ENCODE peak calls at places on chromosomes 13 and 19, in five cellular contexts. K, B, D, W and Z are unnamed samples.
A peak's percentile ranks its signal among the peaks of the same experiment; 100 is the strongest.

GRCh38 chr19:12840091-12841079 is 2.1 kb downstream of the MAST1 start:
- DNase-seq in K (no peak), B (peak; percentile 47), D (no peak), W (peak; percentile 89), Z (peak; percentile 49)

GRCh38 chr13:76711515-76712182 is 174.6 kb downstream of the KCTD12 start:
- DNase-seq in K (no peak), B (peak; percentile 94), D (peak; percentile 66), W (peak; percentile 70), Z (peak; percentile 28)

GRCh38 chr19:40136818-40137217 is 46.1 kb upstream of the ZNF780A start:
- DNase-seq in K (no peak), B (no peak), D (no peak), W (no peak), Z (no peak)

GRCh38 chr19:38841787-38842438 is 7.9 kb downstream of the HNRNPL start:
- DNase-seq in K (no peak), B (no peak), D (no peak), W (no peak), Z (no peak)

GRCh38 chr13:29472317-29472961 is 123.0 kb downstream of the SLC7A1 start:
- DNase-seq in K (no peak), B (peak; percentile 59), D (no peak), W (peak; percentile 72), Z (peak; percentile 81)

GRCh38 chr13:25001807-25002206 is 94.1 kb upstream of the PABPC3 start:
- DNase-seq in K (no peak), B (no peak), D (no peak), W (peak; percentile 53), Z (no peak)

GRCh38 chr13:71618154-71618553 is 248.8 kb downstream of the DACH1 start:
- DNase-seq in K (no peak), B (peak; percentile 43), D (no peak), W (no peak), Z (no peak)

GRCh38 chr19:9155591-9155990 is 15.4 kb downstream of the ZNF317 start:
- DNase-seq in K (no peak), B (no peak), D (no peak), W (no peak), Z (no peak)

GRCh38 chr19:57687363-57688010 is 5.7 kb downstream of the ZNF551 start:
- DNase-seq in K (no peak), B (no peak), D (no peak), W (no peak), Z (no peak)

GRCh38 chr19:51641648-51642047 is 5.0 kb downstream of the SIGLEC14 start:
- DNase-seq in K (no peak), B (no peak), D (no peak), W (no peak), Z (no peak)

GRCh38 chr19:54439174-54439851 is 9.7 kb upstream of the LENG8 start:
- DNase-seq in K (no peak), B (peak; percentile 34), D (no peak), W (peak; percentile 71), Z (peak; percentile 55)

GRCh38 chr13:99313473-99313872 is 6.3 kb upstream of the GPR183 start:
- DNase-seq in K (no peak), B (no peak), D (no peak), W (no peak), Z (no peak)

GRCh38 chr13:71865858-71866172 is 1.2 kb downstream of the DACH1 start:
- DNase-seq in K (no peak), B (peak; percentile 20), D (no peak), W (no peak), Z (peak; percentile 64)

GRCh38 chr19:4376991-4377781 is 23.2 kb downstream of the SH3GL1 start:
- DNase-seq in K (no peak), B (peak; percentile 40), D (no peak), W (peak; percentile 77), Z (no peak)

GRCh38 chr19:11767633-11768133 is 883 bp downstream of the ZNF441 start:
- DNase-seq in K (no peak), B (peak; percentile 32), D (peak; percentile 66), W (peak; percentile 14), Z (peak; percentile 53)

GRCh38 chr19:30227071-30227621 is 145.0 kb upstream of the ZNF536 start:
- DNase-seq in K (no peak), B (no peak), D (no peak), W (no peak), Z (no peak)

GRCh38 chr19:30645946-30646577 is 273.9 kb downstream of the ZNF536 start:
- DNase-seq in K (no peak), B (no peak), D (no peak), W (no peak), Z (no peak)

GRCh38 chr13:74747186-74747955 is 613.2 kb upstream of the KLF12 start:
- DNase-seq in K (no peak), B (no peak), D (no peak), W (peak; percentile 4), Z (no peak)

GRCh38 chr13:45472171-45472705 is 7.5 kb downstream of the COG3 start:
- DNase-seq in K (no peak), B (peak; percentile 14), D (no peak), W (peak; percentile 17), Z (no peak)

GRCh38 chr19:4396949-4397783 is 3.2 kb downstream of the SH3GL1 start:
- DNase-seq in K (no peak), B (no peak), D (no peak), W (no peak), Z (no peak)

GRCh38 chr19:35545855-35546381 is 492 bp downstream of the TMEM147 start:
- DNase-seq in K (no peak), B (peak; percentile 18), D (no peak), W (peak; percentile 46), Z (peak; percentile 46)

GRCh38 chr19:51480590-51480989 is 2.3 kb downstream of the CEACAM18 start:
- DNase-seq in K (no peak), B (no peak), D (no peak), W (no peak), Z (peak; percentile 63)

GRCh38 chr13:22278336-22278929 is 607.6 kb downstream of the FGF9 start:
- DNase-seq in K (no peak), B (no peak), D (no peak), W (no peak), Z (peak; percentile 62)

GRCh38 chr13:63209330-63210017 is 1793.8 kb upstream of the PCDH20 start:
- DNase-seq in K (no peak), B (peak; percentile 78), D (no peak), W (no peak), Z (no peak)

GRCh38 chr19:2145831-2146241 is 5.5 kb downstream of the AP3D1 start:
- DNase-seq in K (no peak), B (peak; percentile 34), D (no peak), W (no peak), Z (no peak)

GRCh38 chr19:55552620-55553019 is 7.3 kb upstream of the SBK3 start:
- DNase-seq in K (no peak), B (peak; percentile 96), D (no peak), W (peak; percentile 7), Z (no peak)

GRCh38 chr13:51177188-51177587 is 45.0 kb upstream of the FAM124A start:
- DNase-seq in K (no peak), B (no peak), D (no peak), W (no peak), Z (no peak)
- TF ChIP-seq CTCF in K (no peak), B (no peak), D (no peak), W (no peak), Z (no peak)

DNA sequence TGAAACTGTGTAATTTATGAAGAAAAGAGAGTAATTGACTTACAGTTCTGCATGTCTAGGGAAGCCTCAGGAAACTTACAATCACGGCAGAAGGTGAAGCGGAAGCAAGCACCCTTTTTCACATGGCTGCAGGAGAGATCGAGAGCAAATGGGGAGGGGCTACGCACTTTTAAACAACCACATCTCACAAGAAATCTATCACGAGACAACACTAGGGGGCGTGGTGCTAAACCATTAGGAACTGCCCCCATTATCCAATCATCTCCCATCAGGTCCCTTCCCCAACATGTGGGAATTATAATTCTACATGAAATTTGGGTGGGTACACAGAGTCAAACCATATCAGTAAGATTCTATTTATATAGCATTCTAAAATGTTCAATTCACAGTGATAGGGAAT is 114.8 kb upstream of the TRPC4 start:
- DNase-seq in K (no peak), B (no peak), D (no peak), W (peak; percentile 3), Z (peak; percentile 35)
- TF ChIP-seq CTCF in K (no peak), B (no peak), D (no peak), W (no peak), Z (peak; percentile 26)

GRCh38 chr13:20487927-20488326 is 37.7 kb downstream of the CRYL1 start:
- DNase-seq in K (no peak), B (no peak), D (no peak), W (no peak), Z (no peak)

GRCh38 chr13:20492036-20492435 is 33.6 kb downstream of the CRYL1 start:
- DNase-seq in K (no peak), B (peak; percentile 14), D (no peak), W (no peak), Z (no peak)

GRCh38 chr13:20492641-20493040 is 33.0 kb downstream of the CRYL1 start:
- DNase-seq in K (no peak), B (peak; percentile 45), D (no peak), W (peak; percentile 66), Z (peak; percentile 48)

GRCh38 chr13:20494656-20495055 is 31.0 kb downstream of the CRYL1 start:
- DNase-seq in K (no peak), B (no peak), D (no peak), W (no peak), Z (no peak)

GRCh38 chr13:20489185-20489820 is 36.4 kb downstream of the CRYL1 start:
- DNase-seq in K (no peak), B (no peak), D (no peak), W (no peak), Z (no peak)
- TF ChIP-seq CTCF in K (no peak), B (peak; percentile 32), D (no peak), W (peak; percentile 28), Z (no peak)

GRCh38 chr13:95500136-95500718 is 52.3 kb upstream of the CLDN10 start:
- DNase-seq in K (no peak), B (no peak), D (no peak), W (no peak), Z (no peak)
- TF ChIP-seq CTCF in K (no peak), B (no peak), D (no peak), W (no peak), Z (no peak)

DNA sequence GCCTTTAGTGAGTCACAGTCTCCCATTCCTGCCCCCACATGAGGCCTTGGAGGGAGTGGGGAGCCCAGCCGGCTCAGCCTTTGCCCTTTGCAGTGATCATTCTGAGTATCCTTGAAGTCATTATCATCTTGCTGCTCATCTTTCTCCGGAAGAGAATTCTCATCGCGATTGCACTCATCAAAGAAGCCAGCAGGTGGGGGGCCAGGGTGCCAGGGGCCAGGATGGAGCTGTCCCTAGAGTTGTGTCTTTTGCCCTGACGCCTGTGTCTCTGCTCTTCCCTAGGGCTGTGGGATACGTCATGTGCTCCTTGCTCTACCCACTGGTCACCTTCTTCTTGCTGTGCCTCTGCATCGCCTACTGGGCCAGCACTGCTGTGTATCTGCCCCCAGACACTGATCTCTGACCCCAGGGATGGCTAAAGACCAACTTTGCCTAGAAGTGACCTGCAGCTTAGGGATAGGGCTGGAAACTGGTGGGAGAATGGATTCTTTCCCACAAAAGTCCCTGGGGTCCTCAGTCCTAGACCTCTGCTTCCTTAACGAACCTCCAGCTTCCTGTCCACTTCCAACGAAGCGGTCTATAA is 9.6 kb downstream of the SLC44A2 start:
- DNase-seq in K (no peak), B (no peak), D (no peak), W (no peak), Z (no peak)
- TF ChIP-seq CTCF in K (no peak), B (no peak), D (no peak), W (no peak), Z (no peak)